ENCODE peak calls at places on chromosomes 2 and 18, in six cellular contexts. One of them, this sample, is unnamed.

GRCh38 chr18:63465059-63465458 is 11.7 kb upstream of the SERPINB5 start:
- ATAC-seq in HepG2: no peak
- ATAC-seq in A549: no peak
- ATAC-seq in GM12878: no peak
- ATAC-seq in K562: no peak
- ATAC-seq in upper lobe of left lung: no peak
- ATAC-seq in this sample: no peak

GRCh38 chr2:10086950-10087349 is 6.7 kb upstream of the CYS1 start:
- ATAC-seq in HepG2: peak; percentile 84
- ATAC-seq in A549: peak; percentile 36
- ATAC-seq in K562: peak; percentile 64
- ATAC-seq in upper lobe of left lung: no peak
- ATAC-seq in GM12878: no peak
- ATAC-seq in this sample: no peak

GRCh38 chr2:181779288-181779871 is 99.1 kb upstream of the NEUROD1 start:
- ATAC-seq in A549: no peak
- ATAC-seq in GM12878: peak; percentile 64
- ATAC-seq in upper lobe of left lung: no peak
- ATAC-seq in K562: no peak
- ATAC-seq in HepG2: no peak
- ATAC-seq in this sample: no peak

GRCh38 chr2:102637358-102637757 is 18.0 kb downstream of the SLC9A2 start:
- ATAC-seq in A549: no peak
- ATAC-seq in GM12878: peak; percentile 55
- ATAC-seq in HepG2: peak; percentile 28
- ATAC-seq in upper lobe of left lung: no peak
- ATAC-seq in K562: peak; percentile 3
- ATAC-seq in this sample: no peak

GRCh38 chr2:145743016-145743415 is 1223.1 kb upstream of the ZEB2 start:
- ATAC-seq in GM12878: no peak
- ATAC-seq in A549: no peak
- ATAC-seq in upper lobe of left lung: peak; percentile 70
- ATAC-seq in K562: no peak
- ATAC-seq in HepG2: no peak
- ATAC-seq in this sample: no peak

GRCh38 chr18:75125359-75126331 is 83.3 kb downstream of the PTGR3 start:
- ATAC-seq in K562: peak; percentile 79
- ATAC-seq in GM12878: no peak
- ATAC-seq in HepG2: peak; percentile 89
- ATAC-seq in upper lobe of left lung: peak; percentile 17
- ATAC-seq in A549: no peak
- ATAC-seq in this sample: no peak

GRCh38 chr2:16537347-16537746 is 128.3 kb downstream of the CYRIA start:
- ATAC-seq in upper lobe of left lung: no peak
- ATAC-seq in HepG2: no peak
- ATAC-seq in K562: no peak
- ATAC-seq in A549: no peak
- ATAC-seq in GM12878: no peak
- ATAC-seq in this sample: no peak

GRCh38 chr2:182559623-182560022 is 132.8 kb upstream of the PDE1A start:
- ATAC-seq in GM12878: no peak
- ATAC-seq in HepG2: no peak
- ATAC-seq in upper lobe of left lung: no peak
- ATAC-seq in K562: no peak
- ATAC-seq in A549: no peak
- ATAC-seq in this sample: no peak

GRCh38 chr18:9989481-9989880 is 75.7 kb downstream of the VAPA start:
- ATAC-seq in A549: no peak
- ATAC-seq in GM12878: no peak
- ATAC-seq in HepG2: no peak
- ATAC-seq in upper lobe of left lung: peak; percentile 41
- ATAC-seq in K562: no peak
- ATAC-seq in this sample: no peak

GRCh38 chr2:6139142-6139541 is 447.0 kb downstream of the SOX11 start:
- ATAC-seq in upper lobe of left lung: no peak
- ATAC-seq in GM12878: no peak
- ATAC-seq in K562: no peak
- ATAC-seq in A549: no peak
- ATAC-seq in HepG2: no peak
- ATAC-seq in this sample: no peak

GRCh38 chr2:165927774-165928173 is 25.8 kb downstream of the TTC21B start:
- ATAC-seq in HepG2: no peak
- ATAC-seq in A549: no peak
- ATAC-seq in GM12878: no peak
- ATAC-seq in K562: no peak
- ATAC-seq in upper lobe of left lung: no peak
- ATAC-seq in this sample: no peak

GRCh38 chr2:72361516-72361915 is 213.9 kb upstream of the CYP26B1 start:
- ATAC-seq in K562: no peak
- ATAC-seq in upper lobe of left lung: no peak
- ATAC-seq in A549: no peak
- ATAC-seq in GM12878: no peak
- ATAC-seq in HepG2: no peak
- ATAC-seq in this sample: no peak

GRCh38 chr2:200509227-200509607 is 651 bp downstream of the KCTD18 start:
- ATAC-seq in upper lobe of left lung: peak; percentile 34
- ATAC-seq in K562: peak; percentile 46
- ATAC-seq in GM12878: peak; percentile 3
- ATAC-seq in HepG2: peak; percentile 41
- ATAC-seq in A549: peak; percentile 55
- ATAC-seq in this sample: no peak

GRCh38 chr2:63514237-63514716 is 74.0 kb downstream of the WDPCP start:
- ATAC-seq in upper lobe of left lung: no peak
- ATAC-seq in HepG2: no peak
- ATAC-seq in K562: no peak
- ATAC-seq in A549: no peak
- ATAC-seq in GM12878: no peak
- ATAC-seq in this sample: no peak

GRCh38 chr2:55431982-55432627 is 12.4 kb upstream of the CCDC88A start:
- ATAC-seq in A549: peak; percentile 64
- ATAC-seq in GM12878: peak; percentile 88
- ATAC-seq in HepG2: peak; percentile 58
- ATAC-seq in K562: peak; percentile 68
- ATAC-seq in upper lobe of left lung: peak; percentile 71
- ATAC-seq in this sample: peak; percentile 43

GRCh38 chr2:194223173-194223670 is 1433.8 kb upstream of the SLC39A10 start:
- ATAC-seq in HepG2: no peak
- ATAC-seq in A549: no peak
- ATAC-seq in upper lobe of left lung: no peak
- ATAC-seq in GM12878: no peak
- ATAC-seq in K562: no peak
- ATAC-seq in this sample: no peak

GRCh38 chr2:55311444-55311870 is 42.4 kb upstream of the MTIF2 start:
- ATAC-seq in upper lobe of left lung: peak; percentile 32
- ATAC-seq in GM12878: peak; percentile 98
- ATAC-seq in HepG2: peak; percentile 81
- ATAC-seq in A549: peak; percentile 95
- ATAC-seq in K562: peak; percentile 83
- ATAC-seq in this sample: no peak

GRCh38 chr2:241977557-241978300 is 108.2 kb downstream of the RTP5 start:
- ATAC-seq in upper lobe of left lung: no peak
- ATAC-seq in A549: no peak
- ATAC-seq in HepG2: no peak
- ATAC-seq in GM12878: peak; percentile 25
- ATAC-seq in K562: no peak
- ATAC-seq in this sample: no peak

GRCh38 chr2:31922542-31923408 is 88.0 kb downstream of the MEMO1 start:
- ATAC-seq in A549: no peak
- ATAC-seq in GM12878: peak; percentile 92
- ATAC-seq in K562: peak; percentile 43
- ATAC-seq in upper lobe of left lung: no peak
- ATAC-seq in HepG2: no peak
- ATAC-seq in this sample: no peak

GRCh38 chr18:58143391-58143790 is 99.4 kb downstream of the NEDD4L start:
- ATAC-seq in GM12878: no peak
- ATAC-seq in upper lobe of left lung: no peak
- ATAC-seq in HepG2: no peak
- ATAC-seq in K562: no peak
- ATAC-seq in A549: no peak
- ATAC-seq in this sample: no peak

GRCh38 chr2:187552959-187553681 is 1.1 kb downstream of the TFPI start:
- ATAC-seq in HepG2: no peak
- ATAC-seq in K562: peak; percentile 80
- ATAC-seq in GM12878: peak; percentile 68
- ATAC-seq in A549: peak; percentile 78
- ATAC-seq in upper lobe of left lung: peak; percentile 71
- ATAC-seq in this sample: no peak

GRCh38 chr2:158668394-158668793 is 126.7 kb upstream of the DAPL1 start:
- ATAC-seq in GM12878: no peak
- ATAC-seq in HepG2: no peak
- ATAC-seq in upper lobe of left lung: peak; percentile 91
- ATAC-seq in A549: no peak
- ATAC-seq in K562: no peak
- ATAC-seq in this sample: peak; percentile 29

GRCh38 chr2:101341421-101341820 is 32.9 kb upstream of the RNF149 start:
- ATAC-seq in HepG2: peak; percentile 13
- ATAC-seq in A549: no peak
- ATAC-seq in K562: peak; percentile 84
- ATAC-seq in upper lobe of left lung: peak; percentile 43
- ATAC-seq in GM12878: no peak
- ATAC-seq in this sample: no peak

GRCh38 chr2:1795842-1796580 is 51.7 kb upstream of the PXDN start:
- ATAC-seq in upper lobe of left lung: no peak
- ATAC-seq in K562: no peak
- ATAC-seq in A549: no peak
- ATAC-seq in HepG2: no peak
- ATAC-seq in GM12878: no peak
- ATAC-seq in this sample: no peak

GRCh38 chr18:23302852-23303527 is 150.1 kb upstream of the RIOK3 start:
- ATAC-seq in upper lobe of left lung: no peak
- ATAC-seq in HepG2: peak; percentile 66
- ATAC-seq in K562: no peak
- ATAC-seq in A549: no peak
- ATAC-seq in GM12878: no peak
- ATAC-seq in this sample: peak; percentile 11

GRCh38 chr2:98823196-98824166 is 92.5 kb upstream of the MGAT4A start:
- ATAC-seq in K562: no peak
- ATAC-seq in A549: no peak
- ATAC-seq in HepG2: no peak
- ATAC-seq in upper lobe of left lung: peak; percentile 22
- ATAC-seq in GM12878: no peak
- ATAC-seq in this sample: no peak

GRCh38 chr18:55243852-55244251 is 284.6 kb upstream of the CCDC68 start:
- ATAC-seq in K562: no peak
- ATAC-seq in A549: no peak
- ATAC-seq in upper lobe of left lung: peak; percentile 51
- ATAC-seq in GM12878: no peak
- ATAC-seq in HepG2: no peak
- ATAC-seq in this sample: peak; percentile 65
- H3K4me1 ChIP-seq in K562: no peaks in the 10 kb centered on the region
- H3K4me1 ChIP-seq in A549: no peaks in the 10 kb centered on the region
- H3K4me1 ChIP-seq in upper lobe of left lung: peaks cover 10% of the 10 kb centered on the region
- H3K4me1 ChIP-seq in GM12878: peaks cover 44% of the 10 kb centered on the region
- H3K4me1 ChIP-seq in HepG2: no peaks in the 10 kb centered on the region
- H3K4me1 ChIP-seq in this sample: peaks cover 49% of the 10 kb centered on the region

DNA sequence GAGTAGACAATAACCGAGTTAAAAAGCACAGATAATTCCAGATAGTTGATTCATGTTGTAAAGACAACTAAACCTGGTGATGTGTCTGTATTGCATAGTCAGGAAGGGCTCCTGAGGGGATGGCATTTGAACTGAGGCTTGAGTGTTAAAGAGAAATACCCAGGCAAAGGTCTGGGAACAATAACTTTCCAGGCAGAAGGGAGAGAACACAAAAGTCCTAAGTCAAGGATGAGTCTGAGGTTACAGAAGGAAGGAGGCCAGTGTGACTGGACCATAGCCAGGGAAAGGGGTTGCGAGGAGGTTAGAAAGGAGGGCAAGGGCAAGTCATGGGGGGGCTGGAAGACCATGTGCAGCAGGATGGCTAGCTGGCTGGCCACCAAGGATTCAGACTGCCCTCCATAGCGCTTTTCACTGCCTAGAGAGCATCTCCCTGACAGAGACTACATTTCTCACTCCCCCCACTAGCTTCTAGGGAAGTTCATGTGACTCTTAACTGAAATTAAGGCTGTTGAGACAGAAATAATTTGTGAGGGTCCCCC is 135.5 kb upstream of the CREB1 start:
- ATAC-seq in K562: peak; percentile 36
- ATAC-seq in GM12878: no peak
- ATAC-seq in upper lobe of left lung: no peak
- ATAC-seq in HepG2: no peak
- ATAC-seq in A549: peak; percentile 61
- ATAC-seq in this sample: no peak
- TF ChIP-seq EP300 in K562: no peak
- TF ChIP-seq EP300 in GM12878: no peak
- TF ChIP-seq EP300 in upper lobe of left lung: no peak
- TF ChIP-seq EP300 in HepG2: no peak
- TF ChIP-seq EP300 in A549: no peak
- TF ChIP-seq EP300 in this sample: no peak

GRCh38 chr18:45540146-45540545 is 75.1 kb upstream of the SLC14A2 start:
- ATAC-seq in upper lobe of left lung: no peak
- ATAC-seq in K562: no peak
- ATAC-seq in GM12878: no peak
- ATAC-seq in A549: no peak
- ATAC-seq in HepG2: no peak
- ATAC-seq in this sample: no peak

GRCh38 chr18:45541421-45541820 is 73.9 kb upstream of the SLC14A2 start:
- ATAC-seq in A549: no peak
- ATAC-seq in GM12878: no peak
- ATAC-seq in HepG2: peak; percentile 47
- ATAC-seq in K562: no peak
- ATAC-seq in upper lobe of left lung: no peak
- ATAC-seq in this sample: no peak

GRCh38 chr18:45539383-45539960 is 75.8 kb upstream of the SLC14A2 start:
- ATAC-seq in HepG2: no peak
- ATAC-seq in GM12878: no peak
- ATAC-seq in upper lobe of left lung: no peak
- ATAC-seq in K562: no peak
- ATAC-seq in A549: no peak
- ATAC-seq in this sample: no peak

GRCh38 chr18:45538444-45538843 is 76.8 kb upstream of the SLC14A2 start:
- ATAC-seq in upper lobe of left lung: no peak
- ATAC-seq in A549: no peak
- ATAC-seq in K562: no peak
- ATAC-seq in HepG2: no peak
- ATAC-seq in GM12878: no peak
- ATAC-seq in this sample: no peak

GRCh38 chr18:45542043-45542442 is 73.2 kb upstream of the SLC14A2 start:
- ATAC-seq in HepG2: no peak
- ATAC-seq in GM12878: no peak
- ATAC-seq in upper lobe of left lung: no peak
- ATAC-seq in K562: no peak
- ATAC-seq in A549: no peak
- ATAC-seq in this sample: no peak
- H3K4me1 ChIP-seq in HepG2: no peaks in the 10 kb centered on the region
- H3K4me1 ChIP-seq in GM12878: no peaks in the 10 kb centered on the region
- H3K4me1 ChIP-seq in upper lobe of left lung: no peaks in the 10 kb centered on the region
- H3K4me1 ChIP-seq in K562: no peaks in the 10 kb centered on the region
- H3K4me1 ChIP-seq in A549: no peaks in the 10 kb centered on the region
- H3K4me1 ChIP-seq in this sample: no peaks in the 10 kb centered on the region

DNA sequence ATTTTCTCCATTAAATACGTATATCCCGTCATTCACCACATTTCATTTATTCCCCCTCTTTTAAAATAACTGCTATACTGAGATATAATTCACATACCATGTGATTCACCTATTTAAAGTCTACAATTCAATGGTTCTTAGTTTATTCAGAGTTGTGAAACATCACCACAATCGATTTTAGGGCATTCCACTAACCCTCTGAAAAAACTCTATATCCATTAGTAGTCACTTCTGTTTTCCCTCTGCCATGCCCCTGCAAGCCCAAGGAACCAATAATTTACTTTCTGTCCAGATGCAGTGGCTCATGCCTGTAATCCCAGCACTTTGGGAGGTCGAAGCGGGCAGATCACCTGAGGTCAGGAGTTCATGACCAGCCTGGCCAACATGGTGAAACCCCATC is 95.5 kb upstream of the FZD5 start:
- ATAC-seq in GM12878: no peak
- ATAC-seq in upper lobe of left lung: no peak
- ATAC-seq in K562: no peak
- ATAC-seq in A549: no peak
- ATAC-seq in HepG2: no peak
- ATAC-seq in this sample: no peak
- TF ChIP-seq EP300 in GM12878: no peak
- TF ChIP-seq EP300 in upper lobe of left lung: no peak
- TF ChIP-seq EP300 in K562: no peak
- TF ChIP-seq EP300 in A549: no peak
- TF ChIP-seq EP300 in HepG2: no peak
- TF ChIP-seq EP300 in this sample: no peak